ENCODE peak calls at places on chromosomes 4 and X, in seven cellular contexts. Q is left ventricle myocardium inferior, Z is psoas muscle, C is heart right ventricle, Y is dorsolateral prefrontal cortex, E is upper lobe of left lung, L is astrocyte. I is an unnamed sample. For H3K27me3, the result is how much of the 10 kb centered on the place peaks cover.

GRCh38 chr4:147589586-147589985 is 27.6 kb upstream of the TMEM184C start:
- DNase-seq in Q (no peak), Z (no peak), C (no peak), Y (no peak), E (no peak), L (no peak), I (no peak)

GRCh38 chr4:39719804-39720580 is 22.1 kb downstream of the UBE2K start:
- DNase-seq in Q (no peak), Z (no peak), C (no peak), Y (no peak), E (no peak), L (peak), I (no peak)

GRCh38 chr4:23717528-23718248 is 172.2 kb downstream of the PPARGC1A start:
- DNase-seq in Q (no peak), Z (no peak), C (no peak), Y (no peak), E (no peak), L (peak), I (no peak)

GRCh38 chrX:80808854-80809493 is 703 bp downstream of the BRWD3 start:
- DNase-seq in Q (no peak), Z (no peak), C (no peak), Y (no peak), E (no peak), L (no peak), I (peak)

GRCh38 chrX:38142598-38142997 is 78.1 kb downstream of the SRPX start:
- DNase-seq in Q (no peak), Z (no peak), C (no peak), Y (no peak), E (no peak), L (peak), I (no peak)

GRCh38 chrX:1468250-1468772 is 15.6 kb upstream of the ASMTL start:
- DNase-seq in Q (no peak), Z (peak), C (no peak), Y (no peak), E (peak), L (peak), I (peak)

GRCh38 chr4:42488554-42488953 is 91.3 kb downstream of the SHISA3 start:
- DNase-seq in Q (no peak), Z (no peak), C (no peak), Y (no peak), E (no peak), L (no peak), I (no peak)

GRCh38 chr4:145482209-145483021 is 762 bp downstream of the SMAD1 start:
- DNase-seq in Q (peak), Z (peak), C (peak), Y (peak), E (peak), L (peak), I (peak)

DNA sequence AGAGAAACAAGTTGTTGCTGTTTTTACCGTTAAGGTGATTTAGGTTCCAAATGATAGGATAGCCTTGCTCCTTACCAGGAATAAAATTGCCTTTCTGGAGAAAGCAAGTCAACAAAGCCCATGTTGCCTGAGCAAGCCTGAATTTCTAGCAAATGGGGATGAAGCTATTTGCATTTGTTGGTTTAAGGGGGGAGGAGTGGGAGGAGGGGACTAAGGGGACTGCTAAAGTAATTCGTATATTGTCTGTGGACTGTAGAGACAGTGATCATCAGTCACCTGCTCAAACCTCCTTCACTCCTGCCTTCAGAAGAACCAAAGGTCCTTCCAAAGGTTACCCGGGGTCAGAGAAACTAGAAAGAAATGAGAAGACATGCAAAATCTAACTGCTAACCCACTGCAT is 65.8 kb downstream of the SCML2 start:
- DNase-seq in Q (no peak), Z (no peak), C (no peak), Y (no peak), E (no peak), L (no peak), I (no peak)
- H3K27me3 ChIP-seq in Q (under half), Z (under half), C (under half), Y (under half), E (under half), L (under half), I (under half)

DNA sequence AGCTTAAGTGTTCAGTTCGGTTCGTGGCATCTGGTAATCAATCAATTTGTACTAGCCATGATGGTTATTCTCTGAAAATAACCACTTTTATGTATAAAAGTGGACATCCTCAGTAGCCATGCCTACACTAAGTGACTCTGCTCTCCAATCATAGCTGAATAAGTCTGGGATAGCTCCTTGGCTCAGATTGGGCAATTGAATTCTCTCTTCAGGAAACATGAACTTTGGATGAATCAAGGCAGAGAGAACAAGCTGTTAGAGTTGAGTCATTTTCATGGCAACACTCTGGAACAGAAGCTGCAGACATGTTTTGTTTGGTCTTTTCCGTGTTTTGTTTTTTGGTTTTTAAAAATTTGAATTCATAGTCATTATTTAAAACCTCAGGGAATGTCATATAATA is 66.8 kb upstream of the TMEM164 start:
- DNase-seq in Q (no peak), Z (no peak), C (no peak), Y (no peak), E (no peak), L (no peak), I (no peak)
- H3K27me3 ChIP-seq in Q (under half), Z (under half), C (under half), Y (under half), E (under half), L (under half), I (under half)

GRCh38 chrX:107447642-107448041 is 1.8 kb upstream of the FRMPD3 start:
- DNase-seq in Q (no peak), Z (no peak), C (no peak), Y (no peak), E (no peak), L (no peak), I (no peak)

GRCh38 chrX:107449490-107450175 is at the start of gene FRMPD3:
- DNase-seq in Q (no peak), Z (no peak), C (no peak), Y (no peak), E (peak), L (no peak), I (no peak)

GRCh38 chrX:107451754-107452153 is 2.3 kb downstream of the FRMPD3 start:
- DNase-seq in Q (no peak), Z (no peak), C (no peak), Y (no peak), E (no peak), L (no peak), I (no peak)

GRCh38 chrX:107450823-107451509 is 1.5 kb downstream of the FRMPD3 start:
- DNase-seq in Q (no peak), Z (no peak), C (no peak), Y (no peak), E (no peak), L (no peak), I (no peak)

GRCh38 chrX:107448625-107449468 is 605 bp upstream of the FRMPD3 start:
- DNase-seq in Q (no peak), Z (no peak), C (no peak), Y (no peak), E (peak), L (no peak), I (no peak)
- H3K27me3 ChIP-seq in Q (half or more), Z (under half), C (under half), Y (under half), E (under half), L (under half), I (under half)

GRCh38 chr4:79338148-79338547 is 12.3 kb upstream of the NAA11 start:
- DNase-seq in Q (no peak), Z (no peak), C (no peak), Y (no peak), E (no peak), L (no peak), I (no peak)

GRCh38 chr4:79341893-79342653 is 16.2 kb upstream of the NAA11 start:
- DNase-seq in Q (no peak), Z (no peak), C (no peak), Y (no peak), E (no peak), L (no peak), I (no peak)

GRCh38 chr4:79334783-79335182 is 8.9 kb upstream of the NAA11 start:
- DNase-seq in Q (no peak), Z (no peak), C (no peak), Y (no peak), E (no peak), L (no peak), I (no peak)

DNA sequence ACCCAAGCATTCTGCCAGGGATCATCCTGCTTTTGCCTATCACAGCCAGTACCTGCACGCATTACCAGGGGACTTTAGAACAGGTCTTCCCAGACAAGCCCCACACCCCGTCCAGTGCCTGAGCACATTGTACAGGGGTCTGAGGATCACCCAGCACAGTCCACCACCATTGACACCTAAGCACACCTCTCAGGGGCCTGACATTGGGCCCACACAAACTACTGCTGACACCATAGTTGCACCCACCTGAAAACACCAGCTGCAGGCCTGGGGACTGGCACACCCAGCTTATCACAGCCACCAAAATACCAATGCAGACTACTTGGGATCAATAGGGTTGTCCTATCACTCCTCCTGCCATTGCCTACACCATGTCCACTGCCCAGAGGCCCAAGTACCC is 14.7 kb upstream of the NAA11 start:
- DNase-seq in Q (no peak), Z (no peak), C (no peak), Y (no peak), E (no peak), L (no peak), I (no peak)
- H3K27me3 ChIP-seq in Q (under half), Z (under half), C (under half), Y (under half), E (under half), L (under half), I (under half)

GRCh38 chrX:49257846-49258748 is 6.4 kb downstream of the FOXP3 start:
- DNase-seq in Q (no peak), Z (no peak), C (no peak), Y (no peak), E (peak), L (no peak), I (no peak)

GRCh38 chrX:49260221-49260985 is 4.1 kb downstream of the FOXP3 start:
- DNase-seq in Q (no peak), Z (no peak), C (no peak), Y (no peak), E (peak), L (no peak), I (no peak)

GRCh38 chrX:49257074-49257790 is 7.3 kb downstream of the FOXP3 start:
- DNase-seq in Q (no peak), Z (no peak), C (no peak), Y (no peak), E (peak), L (no peak), I (no peak)

GRCh38 chrX:49258749-49259124 is 5.8 kb downstream of the FOXP3 start:
- DNase-seq in Q (no peak), Z (no peak), C (no peak), Y (no peak), E (no peak), L (no peak), I (no peak)

GRCh38 chrX:49256268-49256995 is 8.1 kb downstream of the FOXP3 start:
- DNase-seq in Q (no peak), Z (no peak), C (no peak), Y (no peak), E (no peak), L (no peak), I (no peak)
- H3K27me3 ChIP-seq in Q (under half), Z (under half), C (under half), Y (under half), E (under half), L (under half), I (under half)

GRCh38 chr4:8864912-8865680 is 6.5 kb downstream of the HMX1 start:
- DNase-seq in Q (no peak), Z (no peak), C (no peak), Y (no peak), E (no peak), L (no peak), I (no peak)

GRCh38 chr4:8866421-8866820 is 5.2 kb downstream of the HMX1 start:
- DNase-seq in Q (no peak), Z (no peak), C (no peak), Y (no peak), E (no peak), L (no peak), I (no peak)

GRCh38 chr4:8863759-8864682 is 7.6 kb downstream of the HMX1 start:
- DNase-seq in Q (no peak), Z (no peak), C (no peak), Y (no peak), E (no peak), L (no peak), I (no peak)

GRCh38 chr4:8866828-8867623 is 4.6 kb downstream of the HMX1 start:
- DNase-seq in Q (no peak), Z (no peak), C (no peak), Y (no peak), E (no peak), L (no peak), I (no peak)

DNA sequence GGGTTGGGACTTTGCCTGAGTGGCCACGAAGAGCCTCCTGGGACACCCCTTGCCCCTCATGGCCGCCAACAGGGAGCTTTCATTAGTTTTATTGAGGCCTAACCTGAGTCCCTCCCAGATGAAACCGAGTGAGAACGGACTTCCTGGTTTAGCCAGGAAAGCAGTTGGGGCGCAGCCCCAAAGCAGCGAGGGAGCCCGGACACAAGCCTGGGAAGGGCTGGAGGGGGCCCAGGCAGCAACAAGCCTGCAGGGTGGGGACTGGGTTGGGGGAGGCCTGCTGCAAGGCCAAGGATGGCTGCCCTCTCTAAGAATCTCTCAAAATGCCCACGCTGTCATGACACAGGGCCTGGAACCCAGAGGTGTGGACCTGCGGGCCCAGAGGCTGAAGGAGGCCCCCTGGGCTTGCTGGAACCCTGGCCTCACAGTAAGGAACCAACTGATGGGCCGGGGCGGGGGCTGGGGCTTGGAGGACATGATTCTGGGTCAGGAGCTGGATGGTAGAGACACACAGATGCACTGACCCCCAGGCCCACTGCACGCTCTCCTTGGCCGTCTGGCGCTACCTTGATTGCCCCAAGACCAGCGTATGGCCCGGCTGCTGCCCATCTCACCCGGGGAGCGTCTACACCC is 5.8 kb downstream of the HMX1 start:
- DNase-seq in Q (no peak), Z (no peak), C (no peak), Y (no peak), E (no peak), L (no peak), I (no peak)
- H3K27me3 ChIP-seq in Q (half or more), Z (under half), C (half or more), Y (half or more), E (under half), L (half or more), I (half or more)

GRCh38 chr4:159413252-159413941 is 310.5 kb downstream of the RAPGEF2 start:
- DNase-seq in Q (no peak), Z (peak), C (no peak), Y (no peak), E (no peak), L (peak), I (no peak)
- H3K27me3 ChIP-seq in Q (under half), Z (under half), C (under half), Y (under half), E (under half), L (under half), I (under half)

DNA sequence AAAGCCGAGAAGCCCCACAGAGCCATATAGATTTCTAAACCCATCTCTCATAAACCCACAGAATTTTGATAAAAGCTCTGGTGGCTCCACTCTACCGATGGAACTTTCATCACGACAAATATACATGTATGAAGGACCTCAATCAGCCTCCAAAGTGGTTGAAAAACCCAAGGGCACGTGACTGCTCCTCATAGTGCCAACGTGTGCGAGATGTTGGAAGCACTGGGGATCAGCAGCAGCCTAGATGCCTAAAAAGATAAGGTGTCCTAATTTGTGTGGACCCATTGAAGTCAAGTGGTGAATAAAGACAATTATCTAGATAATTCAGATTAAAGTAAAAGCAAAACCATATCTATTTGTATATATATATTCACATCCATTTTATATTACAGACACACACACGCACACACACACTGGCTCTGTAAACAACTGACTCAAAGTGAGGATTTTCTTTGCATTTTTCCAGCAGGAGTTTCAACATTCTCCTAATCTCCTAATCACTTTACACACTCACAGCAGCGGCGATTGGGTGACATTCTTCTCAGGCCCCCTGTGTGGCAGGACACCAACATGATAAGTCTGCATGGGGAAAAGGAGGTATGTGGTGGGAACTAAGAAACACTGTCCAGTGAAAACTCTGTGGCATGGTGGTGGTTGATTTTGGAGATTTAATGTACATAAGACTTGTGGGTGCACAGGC is 2.9 kb upstream of the PITX2 start:
- DNase-seq in Q (no peak), Z (no peak), C (no peak), Y (no peak), E (no peak), L (no peak), I (no peak)
- H3K27me3 ChIP-seq in Q (half or more), Z (under half), C (half or more), Y (half or more), E (under half), L (half or more), I (half or more)